ENCODE peak calls at places on chromosome 3, in ten cellular contexts. One of them, this sample, is unnamed.

GRCh38 chr3:188284455-188285212 is 130.7 kb downstream of the LPP start:
- DNase-seq in GM23338: no peak
- DNase-seq in stimulated activated CD4-positive, alpha-beta T cell treated with anti-CD3 and anti-CD28 coated beads, Interleukin-2, amount 100 ng/mL, for 48 hours: peak; percentile 51
- DNase-seq in BJ: no peak
- DNase-seq in NCI-H1105: no peak
- DNase-seq in T-helper 17 cell: no peak
- DNase-seq in SHP77: no peak
- DNase-seq in T-helper 2 cell: no peak
- DNase-seq in IMR-90: peak; percentile 61
- DNase-seq in activated T-cell treated with anti-CD3 and anti-CD28 coated beads, Interleukin-2, amount 50 U/mL, for 72 hours: peak; percentile 69
- DNase-seq in this sample: no peak

GRCh38 chr3:191329654-191330308 is 545 bp downstream of the UTS2B start:
- DNase-seq in NCI-H1105: peak; percentile 49
- DNase-seq in BJ: no peak
- DNase-seq in T-helper 2 cell: no peak
- DNase-seq in activated T-cell treated with anti-CD3 and anti-CD28 coated beads, Interleukin-2, amount 50 U/mL, for 72 hours: peak; percentile 19
- DNase-seq in SHP77: no peak
- DNase-seq in GM23338: peak; percentile 71
- DNase-seq in T-helper 17 cell: no peak
- DNase-seq in IMR-90: peak; percentile 71
- DNase-seq in stimulated activated CD4-positive, alpha-beta T cell treated with anti-CD3 and anti-CD28 coated beads, Interleukin-2, amount 100 ng/mL, for 48 hours: peak; percentile 7
- DNase-seq in this sample: no peak

GRCh38 chr3:66452247-66453040 is 48.4 kb downstream of the LRIG1 start:
- DNase-seq in NCI-H1105: peak; percentile 48
- DNase-seq in T-helper 17 cell: no peak
- DNase-seq in GM23338: no peak
- DNase-seq in BJ: no peak
- DNase-seq in SHP77: no peak
- DNase-seq in T-helper 2 cell: no peak
- DNase-seq in stimulated activated CD4-positive, alpha-beta T cell treated with anti-CD3 and anti-CD28 coated beads, Interleukin-2, amount 100 ng/mL, for 48 hours: no peak
- DNase-seq in IMR-90: no peak
- DNase-seq in activated T-cell treated with anti-CD3 and anti-CD28 coated beads, Interleukin-2, amount 50 U/mL, for 72 hours: no peak
- DNase-seq in this sample: no peak

GRCh38 chr3:127763337-127763736 is 59.0 kb downstream of the MGLL start:
- DNase-seq in activated T-cell treated with anti-CD3 and anti-CD28 coated beads, Interleukin-2, amount 50 U/mL, for 72 hours: no peak
- DNase-seq in BJ: no peak
- DNase-seq in stimulated activated CD4-positive, alpha-beta T cell treated with anti-CD3 and anti-CD28 coated beads, Interleukin-2, amount 100 ng/mL, for 48 hours: no peak
- DNase-seq in NCI-H1105: no peak
- DNase-seq in T-helper 17 cell: no peak
- DNase-seq in SHP77: no peak
- DNase-seq in IMR-90: no peak
- DNase-seq in GM23338: no peak
- DNase-seq in T-helper 2 cell: no peak
- DNase-seq in this sample: no peak

GRCh38 chr3:72661115-72661457 is 187.2 kb downstream of the SHQ1 start:
- DNase-seq in SHP77: peak; percentile 68
- DNase-seq in IMR-90: peak; percentile 63
- DNase-seq in NCI-H1105: peak; percentile 79
- DNase-seq in GM23338: no peak
- DNase-seq in activated T-cell treated with anti-CD3 and anti-CD28 coated beads, Interleukin-2, amount 50 U/mL, for 72 hours: no peak
- DNase-seq in T-helper 2 cell: no peak
- DNase-seq in stimulated activated CD4-positive, alpha-beta T cell treated with anti-CD3 and anti-CD28 coated beads, Interleukin-2, amount 100 ng/mL, for 48 hours: no peak
- DNase-seq in BJ: peak; percentile 36
- DNase-seq in T-helper 17 cell: no peak
- DNase-seq in this sample: peak; percentile 24

GRCh38 chr3:128082545-128082944 is 30.3 kb downstream of the SEC61A1 start:
- DNase-seq in IMR-90: no peak
- DNase-seq in T-helper 2 cell: no peak
- DNase-seq in activated T-cell treated with anti-CD3 and anti-CD28 coated beads, Interleukin-2, amount 50 U/mL, for 72 hours: no peak
- DNase-seq in T-helper 17 cell: no peak
- DNase-seq in NCI-H1105: no peak
- DNase-seq in SHP77: no peak
- DNase-seq in BJ: no peak
- DNase-seq in GM23338: no peak
- DNase-seq in stimulated activated CD4-positive, alpha-beta T cell treated with anti-CD3 and anti-CD28 coated beads, Interleukin-2, amount 100 ng/mL, for 48 hours: no peak
- DNase-seq in this sample: no peak

GRCh38 chr3:146374146-146374545 is 95.2 kb downstream of the PLSCR2 start:
- DNase-seq in BJ: no peak
- DNase-seq in IMR-90: peak; percentile 49
- DNase-seq in T-helper 17 cell: no peak
- DNase-seq in activated T-cell treated with anti-CD3 and anti-CD28 coated beads, Interleukin-2, amount 50 U/mL, for 72 hours: no peak
- DNase-seq in GM23338: no peak
- DNase-seq in SHP77: no peak
- DNase-seq in stimulated activated CD4-positive, alpha-beta T cell treated with anti-CD3 and anti-CD28 coated beads, Interleukin-2, amount 100 ng/mL, for 48 hours: no peak
- DNase-seq in NCI-H1105: no peak
- DNase-seq in T-helper 2 cell: no peak
- DNase-seq in this sample: no peak

GRCh38 chr3:130759692-130760338 is 13.2 kb upstream of the PIK3R4 start:
- DNase-seq in IMR-90: peak; percentile 49
- DNase-seq in T-helper 17 cell: peak; percentile 19
- DNase-seq in BJ: no peak
- DNase-seq in SHP77: peak; percentile 43
- DNase-seq in GM23338: peak; percentile 81
- DNase-seq in stimulated activated CD4-positive, alpha-beta T cell treated with anti-CD3 and anti-CD28 coated beads, Interleukin-2, amount 100 ng/mL, for 48 hours: peak; percentile 32
- DNase-seq in activated T-cell treated with anti-CD3 and anti-CD28 coated beads, Interleukin-2, amount 50 U/mL, for 72 hours: peak; percentile 59
- DNase-seq in T-helper 2 cell: no peak
- DNase-seq in NCI-H1105: peak; percentile 76
- DNase-seq in this sample: no peak

GRCh38 chr3:38136272-38136806 is 588 bp downstream of the ACAA1 start:
- DNase-seq in SHP77: no peak
- DNase-seq in stimulated activated CD4-positive, alpha-beta T cell treated with anti-CD3 and anti-CD28 coated beads, Interleukin-2, amount 100 ng/mL, for 48 hours: no peak
- DNase-seq in IMR-90: peak; percentile 54
- DNase-seq in T-helper 2 cell: no peak
- DNase-seq in GM23338: peak; percentile 59
- DNase-seq in activated T-cell treated with anti-CD3 and anti-CD28 coated beads, Interleukin-2, amount 50 U/mL, for 72 hours: peak; percentile 36
- DNase-seq in NCI-H1105: no peak
- DNase-seq in BJ: no peak
- DNase-seq in T-helper 17 cell: no peak
- DNase-seq in this sample: no peak

GRCh38 chr3:15367059-15367458 is 34.7 kb upstream of the SH3BP5 start:
- DNase-seq in IMR-90: peak; percentile 46
- DNase-seq in SHP77: no peak
- DNase-seq in T-helper 17 cell: no peak
- DNase-seq in GM23338: no peak
- DNase-seq in T-helper 2 cell: no peak
- DNase-seq in activated T-cell treated with anti-CD3 and anti-CD28 coated beads, Interleukin-2, amount 50 U/mL, for 72 hours: no peak
- DNase-seq in NCI-H1105: no peak
- DNase-seq in stimulated activated CD4-positive, alpha-beta T cell treated with anti-CD3 and anti-CD28 coated beads, Interleukin-2, amount 100 ng/mL, for 48 hours: no peak
- DNase-seq in BJ: no peak
- DNase-seq in this sample: no peak

GRCh38 chr3:8794247-8794646 is 24.8 kb upstream of the OXTR start:
- DNase-seq in activated T-cell treated with anti-CD3 and anti-CD28 coated beads, Interleukin-2, amount 50 U/mL, for 72 hours: no peak
- DNase-seq in stimulated activated CD4-positive, alpha-beta T cell treated with anti-CD3 and anti-CD28 coated beads, Interleukin-2, amount 100 ng/mL, for 48 hours: no peak
- DNase-seq in SHP77: no peak
- DNase-seq in NCI-H1105: no peak
- DNase-seq in IMR-90: no peak
- DNase-seq in T-helper 17 cell: no peak
- DNase-seq in T-helper 2 cell: no peak
- DNase-seq in BJ: no peak
- DNase-seq in GM23338: no peak
- DNase-seq in this sample: no peak

This sample was measured in AG04449.